ENCODE peak calls at places on chromosomes 11 and 22, in eight cellular contexts. A is IMR-90, H is upper lobe of right lung, G is HCT116, P is RWPE1, B is omental fat pad, L is heart right ventricle, K is pancreas. U is an unnamed sample.
A peak's percentile ranks its signal among the peaks of the same experiment; 100 is the strongest.

GRCh38 chr22:25567305-25567704 is 2.8 kb downstream of the GRK3 start:
- DNase-seq in A (no peak), H (no peak), G (no peak), P (no peak), B (no peak), L (no peak), K (no peak), U (no peak)

GRCh38 chr22:41364955-41365354 is 16.8 kb upstream of the TEF start:
- DNase-seq in A (no peak), H (no peak), G (no peak), P (no peak), B (no peak), L (no peak), K (no peak), U (no peak)

GRCh38 chr11:123100378-123101085 is 38.6 kb upstream of the HSPA8 start:
- DNase-seq in A (no peak), H (no peak), G (no peak), P (no peak), B (no peak), L (no peak), K (no peak), U (peak; percentile 27)

GRCh38 chr22:45007247-45007945 is 2.4 kb downstream of the PHF21B start:
- DNase-seq in A (peak; percentile 27), H (no peak), G (no peak), P (no peak), B (no peak), L (peak; percentile 23), K (no peak), U (peak; percentile 29)

GRCh38 chr11:130909650-130910049 is 6.6 kb downstream of the SNX19 start:
- DNase-seq in A (peak; percentile 91), H (no peak), G (no peak), P (peak; percentile 30), B (no peak), L (no peak), K (no peak), U (no peak)

GRCh38 chr11:69173925-69174591 is 18.3 kb downstream of the SMIM38 start:
- DNase-seq in A (peak; percentile 66), H (peak; percentile 30), G (no peak), P (peak; percentile 71), B (no peak), L (no peak), K (no peak), U (no peak)

GRCh38 chr11:1485504-1485885 is 1.1 kb downstream of the MOB2 start:
- DNase-seq in A (no peak), H (peak; percentile 54), G (no peak), P (no peak), B (no peak), L (peak; percentile 10), K (no peak), U (peak; percentile 48)

GRCh38 chr11:111941963-111942362 is 4.8 kb downstream of the DIXDC1 start:
- DNase-seq in A (no peak), H (no peak), G (no peak), P (peak; percentile 44), B (no peak), L (no peak), K (no peak), U (peak; percentile 80)

GRCh38 chr11:57131080-57131790 is 50.5 kb upstream of the LRRC55 start:
- DNase-seq in A (peak; percentile 13), H (no peak), G (no peak), P (no peak), B (no peak), L (peak; percentile 20), K (no peak), U (no peak)

GRCh38 chr11:21928834-21929233 is 264.1 kb upstream of the ANO5 start:
- DNase-seq in A (no peak), H (no peak), G (no peak), P (no peak), B (no peak), L (no peak), K (no peak), U (no peak)

DNA sequence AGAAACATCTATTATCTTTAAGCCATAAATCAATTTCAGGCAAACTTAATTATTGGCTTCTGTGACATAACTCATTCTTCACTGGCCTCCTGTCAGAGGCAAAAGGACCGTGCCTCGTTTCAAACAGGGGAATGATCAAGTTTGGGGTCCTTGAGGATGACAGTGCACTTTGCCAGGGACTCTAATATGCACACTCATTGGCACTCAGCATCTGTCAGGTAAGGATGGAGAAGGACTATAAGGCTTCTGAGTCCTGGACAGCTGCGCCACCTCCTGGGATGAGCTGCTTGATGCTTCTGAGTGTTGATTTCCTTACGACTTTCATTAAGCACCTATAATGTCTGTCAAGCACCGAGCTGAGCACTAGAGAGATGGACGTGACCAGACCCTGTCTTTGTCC is 20.2 kb downstream of the BPIFC start:
- DNase-seq in A (no peak), H (no peak), G (peak; percentile 34), P (peak; percentile 25), B (no peak), L (no peak), K (no peak), U (no peak)
- TF ChIP-seq CTCF in A (no peak), H (no peak), G (peak; percentile 57), P (peak; percentile 56), B (no peak), L (no peak), K (no peak), U (no peak)

DNA sequence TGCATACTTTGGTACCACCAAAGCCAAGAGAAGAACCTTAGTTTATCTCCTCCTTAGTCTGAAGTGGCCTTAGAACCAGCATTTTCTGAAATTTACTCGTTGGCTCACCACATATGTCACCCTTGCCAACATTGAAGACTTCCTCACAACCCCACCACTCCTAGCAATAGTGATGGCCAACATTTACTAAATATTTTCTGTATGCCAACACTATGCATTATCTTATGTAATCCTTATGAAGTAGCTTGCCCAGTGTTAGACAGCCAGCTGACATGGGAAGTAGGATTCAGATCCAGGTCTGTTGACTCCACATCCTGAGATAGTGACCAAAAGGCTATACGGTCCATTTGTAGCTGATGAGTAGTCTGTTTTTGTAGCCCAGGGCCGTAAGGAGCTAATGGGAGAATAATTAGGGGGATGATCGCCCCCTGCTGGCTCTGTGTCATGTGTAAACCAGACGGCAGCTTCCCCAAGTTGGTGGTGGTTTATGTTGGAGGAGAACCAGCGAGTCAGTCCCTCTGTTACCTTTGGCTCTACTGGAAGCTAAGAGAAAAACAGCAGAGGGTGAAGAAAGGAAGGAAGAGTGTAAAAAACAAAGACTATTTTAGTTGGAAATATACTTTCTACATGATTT is 120.5 kb upstream of the RASSF10 start:
- DNase-seq in A (peak; percentile 90), H (peak; percentile 85), G (peak; percentile 48), P (peak; percentile 58), B (peak; percentile 97), L (peak; percentile 85), K (peak; percentile 78), U (peak; percentile 85)
- TF ChIP-seq CTCF in A (peak; percentile 83), H (peak; percentile 74), G (peak; percentile 67), P (peak; percentile 66), B (no peak), L (peak; percentile 83), K (peak; percentile 54), U (peak; percentile 78)

GRCh38 chr11:76237914-76238313 is 31.6 kb upstream of the WNT11 start:
- DNase-seq in A (peak; percentile 13), H (no peak), G (peak; percentile 48), P (no peak), B (no peak), L (no peak), K (no peak), U (no peak)
- TF ChIP-seq CTCF in A (no peak), H (peak; percentile 21), G (peak; percentile 34), P (no peak), B (no peak), L (no peak), K (no peak), U (no peak)

GRCh38 chr11:66956689-66957290 is 1.4 kb downstream of the PC start:
- DNase-seq in A (peak; percentile 97), H (peak; percentile 70), G (no peak), P (peak; percentile 52), B (no peak), L (no peak), K (no peak), U (no peak)
- TF ChIP-seq CTCF in A (peak; percentile 35), H (no peak), G (no peak), P (no peak), B (no peak), L (no peak), K (no peak), U (no peak)

GRCh38 chr11:408154-409007 is 6.4 kb downstream of the SIGIRR start:
- DNase-seq in A (no peak), H (peak; percentile 64), G (no peak), P (no peak), B (no peak), L (no peak), K (no peak), U (no peak)

GRCh38 chr11:405323-405975 is 9.3 kb downstream of the SIGIRR start:
- DNase-seq in A (no peak), H (no peak), G (no peak), P (no peak), B (no peak), L (peak; percentile 69), K (no peak), U (peak; percentile 65)

GRCh38 chr11:407651-408080 is 7.1 kb downstream of the SIGIRR start:
- DNase-seq in A (no peak), H (no peak), G (no peak), P (no peak), B (no peak), L (no peak), K (no peak), U (no peak)

GRCh38 chr11:405976-406795 is 8.6 kb downstream of the SIGIRR start:
- DNase-seq in A (no peak), H (peak; percentile 67), G (no peak), P (no peak), B (no peak), L (no peak), K (no peak), U (peak; percentile 68)

GRCh38 chr11:406796-407650 is 7.8 kb downstream of the SIGIRR start:
- DNase-seq in A (peak; percentile 65), H (peak; percentile 91), G (peak; percentile 69), P (peak; percentile 84), B (no peak), L (peak; percentile 85), K (peak; percentile 79), U (peak; percentile 85)
- TF ChIP-seq CTCF in A (peak; percentile 4), H (peak; percentile 22), G (no peak), P (no peak), B (no peak), L (no peak), K (no peak), U (peak; percentile 15)

DNA sequence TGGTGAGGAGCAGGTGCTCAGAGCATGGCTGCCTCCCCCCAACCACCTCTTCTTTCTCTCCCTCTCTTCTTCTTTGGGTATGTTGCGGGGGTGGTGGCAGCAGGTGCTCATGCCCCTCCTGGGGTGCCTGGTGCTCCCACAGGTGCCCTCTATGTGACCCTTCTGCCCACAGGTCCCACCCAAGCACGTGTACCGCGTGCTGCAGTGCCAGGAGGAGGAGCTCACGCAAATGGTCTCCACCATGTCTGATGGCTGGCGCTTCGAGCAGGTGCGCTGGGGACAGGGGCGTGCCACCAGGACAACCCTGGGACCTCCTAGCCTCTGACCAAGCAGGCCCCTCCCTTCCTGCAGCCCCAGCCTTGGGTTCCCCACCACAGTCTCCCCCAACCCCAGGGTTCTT is 5.7 kb downstream of the KCTD17 start:
- DNase-seq in A (no peak), H (no peak), G (no peak), P (no peak), B (no peak), L (peak; percentile 5), K (no peak), U (no peak)
- TF ChIP-seq CTCF in A (no peak), H (no peak), G (no peak), P (no peak), B (no peak), L (no peak), K (no peak), U (no peak)

U was measured in psoas muscle.